ENCODE peak calls at places on chromosomes 4 and X, in nine cellular contexts. Z is H1; Y is brain microvascular endothelial cell; B is CD8-positive, alpha-beta memory T cell; R is thoracic aorta; D is neuronal stem cell; M is colonic mucosa; P is substantia nigra; G is GM23248. C is an unnamed sample.

GRCh38 chr4:90476586-90476985 is 349.4 kb downstream of the CCSER1 start:
- DNase-seq in Z (no peak), Y (no peak), B (no peak), R (no peak), D (no peak), M (no peak), P (no peak), G (no peak), C (no peak)

GRCh38 chr4:181796502-181796901 is 446.7 kb upstream of the TENM3 start:
- DNase-seq in Z (no peak), Y (peak), B (no peak), R (no peak), D (no peak), M (no peak), P (no peak), G (peak), C (peak)

GRCh38 chrX:65871671-65872311 is 168.1 kb downstream of the VSIG4 start:
- DNase-seq in Z (peak), Y (no peak), B (no peak), R (no peak), D (no peak), M (peak), P (no peak), G (peak), C (peak)

GRCh38 chrX:97517763-97518162 is 634.1 kb downstream of the RPA4 start:
- DNase-seq in Z (no peak), Y (no peak), B (no peak), R (no peak), D (no peak), M (no peak), P (no peak), G (no peak), C (peak)

GRCh38 chrX:14956813-14957212 is 83.6 kb downstream of the MOSPD2 start:
- DNase-seq in Z (no peak), Y (no peak), B (no peak), R (no peak), D (no peak), M (no peak), P (no peak), G (no peak), C (no peak)

GRCh38 chr4:654871-655734 is 19.0 kb downstream of the ATP5ME start:
- DNase-seq in Z (no peak), Y (no peak), B (no peak), R (no peak), D (no peak), M (no peak), P (peak), G (no peak), C (no peak)

GRCh38 chrX:48703642-48704481 is 7.3 kb downstream of the SUV39H1 start:
- DNase-seq in Z (no peak), Y (no peak), B (no peak), R (no peak), D (no peak), M (peak), P (no peak), G (peak), C (peak)

GRCh38 chrX:117510453-117510852 is 606.2 kb downstream of the KLHL13 start:
- DNase-seq in Z (no peak), Y (no peak), B (no peak), R (no peak), D (no peak), M (no peak), P (no peak), G (no peak), C (peak)

GRCh38 chr4:125085-125820 is 952 bp downstream of the ZNF718 start:
- DNase-seq in Z (peak), Y (peak), B (no peak), R (no peak), D (peak), M (peak), P (no peak), G (peak), C (peak)

GRCh38 chr4:152729466-152729865 is 49.7 kb upstream of the TMEM154 start:
- DNase-seq in Z (no peak), Y (no peak), B (no peak), R (no peak), D (no peak), M (no peak), P (no peak), G (peak), C (peak)

GRCh38 chr4:6463311-6464289 is 8.8 kb downstream of the PPP2R2C start:
- DNase-seq in Z (peak), Y (no peak), B (no peak), R (no peak), D (no peak), M (no peak), P (peak), G (no peak), C (no peak)

GRCh38 chrX:46863072-46863471 is 26.2 kb downstream of the RP2 start:
- DNase-seq in Z (no peak), Y (no peak), B (no peak), R (no peak), D (no peak), M (no peak), P (no peak), G (no peak), C (no peak)

GRCh38 chr4:144504853-144505252 is 141.1 kb upstream of the HHIP start:
- DNase-seq in Z (no peak), Y (no peak), B (no peak), R (no peak), D (no peak), M (no peak), P (no peak), G (no peak), C (no peak)

GRCh38 chrX:38929966-38930421 is 128.7 kb downstream of the MID1IP1 start:
- DNase-seq in Z (no peak), Y (peak), B (no peak), R (peak), D (no peak), M (no peak), P (no peak), G (peak), C (no peak)

GRCh38 chrX:72142931-72143709 is 11.4 kb upstream of the RTL5 start:
- DNase-seq in Z (no peak), Y (no peak), B (no peak), R (no peak), D (no peak), M (no peak), P (no peak), G (no peak), C (no peak)

GRCh38 chr4:106021737-106022410 is 126.6 kb downstream of the NPNT start:
- DNase-seq in Z (no peak), Y (no peak), B (no peak), R (no peak), D (no peak), M (no peak), P (no peak), G (no peak), C (no peak)

GRCh38 chrX:101291204-101291603 is at the start of gene TAF7L:
- DNase-seq in Z (no peak), Y (no peak), B (no peak), R (no peak), D (no peak), M (no peak), P (no peak), G (peak), C (no peak)

GRCh38 chr4:2256781-2257191 is 5.1 kb downstream of the MXD4 start:
- DNase-seq in Z (peak), Y (no peak), B (no peak), R (peak), D (no peak), M (peak), P (no peak), G (no peak), C (no peak)

GRCh38 chr4:86960557-86960959 is 25.7 kb downstream of the AFF1 start:
- DNase-seq in Z (no peak), Y (no peak), B (no peak), R (no peak), D (peak), M (no peak), P (no peak), G (peak), C (no peak)

GRCh38 chrX:47169726-47170515 is 23.7 kb upstream of the UBA1 start:
- DNase-seq in Z (no peak), Y (no peak), B (no peak), R (no peak), D (no peak), M (no peak), P (no peak), G (peak), C (no peak)

GRCh38 chrX:122188751-122189150 is 995.3 kb upstream of the GRIA3 start:
- DNase-seq in Z (no peak), Y (no peak), B (no peak), R (no peak), D (no peak), M (no peak), P (no peak), G (peak), C (peak)

GRCh38 chrX:69100478-69100877 is 64.8 kb downstream of the PJA1 start:
- DNase-seq in Z (no peak), Y (no peak), B (no peak), R (no peak), D (no peak), M (no peak), P (no peak), G (no peak), C (no peak)

DNA sequence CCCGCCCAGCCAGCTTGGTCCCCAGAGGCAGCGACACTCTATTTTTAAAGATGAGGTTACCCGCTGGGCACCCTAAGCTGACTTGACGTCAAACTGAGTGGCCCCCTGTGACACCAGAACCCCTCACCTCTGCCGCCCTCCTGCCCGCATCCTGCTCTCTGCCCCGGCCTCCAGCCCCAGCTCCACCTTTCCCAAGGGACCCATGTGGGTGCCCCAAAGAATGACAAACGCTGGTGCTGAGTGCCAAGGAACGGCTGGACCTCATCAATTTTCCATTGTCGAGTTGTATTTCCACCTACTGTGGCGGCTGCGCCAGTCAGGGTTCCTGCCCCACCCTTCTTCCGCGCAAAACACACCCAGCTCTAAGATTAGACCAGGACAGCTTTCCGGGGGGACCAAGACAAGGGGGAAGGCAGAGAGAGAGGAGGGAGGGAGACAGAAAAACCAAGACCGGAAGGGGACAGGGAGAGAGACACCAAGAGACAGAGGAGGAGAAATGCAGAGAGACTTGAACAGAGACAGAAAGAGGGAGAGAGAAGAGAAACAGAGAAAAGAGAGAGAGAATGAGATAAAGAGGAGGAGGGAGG is 2.0 kb downstream of the PRKX start:
- DNase-seq in Z (no peak), Y (no peak), B (peak), R (no peak), D (no peak), M (peak), P (no peak), G (no peak), C (no peak)
- H3K27ac ChIP-seq in Z (no peak), Y (no peak), B (peak), R (no peak), D (no peak), M (peak), P (peak), G (no peak), C (peak)

GRCh38 chr4:83320548-83320947 is 14.1 kb downstream of the HPSE start:
- DNase-seq in Z (no peak), Y (peak), B (no peak), R (peak), D (no peak), M (peak), P (peak), G (peak), C (peak)

DNA sequence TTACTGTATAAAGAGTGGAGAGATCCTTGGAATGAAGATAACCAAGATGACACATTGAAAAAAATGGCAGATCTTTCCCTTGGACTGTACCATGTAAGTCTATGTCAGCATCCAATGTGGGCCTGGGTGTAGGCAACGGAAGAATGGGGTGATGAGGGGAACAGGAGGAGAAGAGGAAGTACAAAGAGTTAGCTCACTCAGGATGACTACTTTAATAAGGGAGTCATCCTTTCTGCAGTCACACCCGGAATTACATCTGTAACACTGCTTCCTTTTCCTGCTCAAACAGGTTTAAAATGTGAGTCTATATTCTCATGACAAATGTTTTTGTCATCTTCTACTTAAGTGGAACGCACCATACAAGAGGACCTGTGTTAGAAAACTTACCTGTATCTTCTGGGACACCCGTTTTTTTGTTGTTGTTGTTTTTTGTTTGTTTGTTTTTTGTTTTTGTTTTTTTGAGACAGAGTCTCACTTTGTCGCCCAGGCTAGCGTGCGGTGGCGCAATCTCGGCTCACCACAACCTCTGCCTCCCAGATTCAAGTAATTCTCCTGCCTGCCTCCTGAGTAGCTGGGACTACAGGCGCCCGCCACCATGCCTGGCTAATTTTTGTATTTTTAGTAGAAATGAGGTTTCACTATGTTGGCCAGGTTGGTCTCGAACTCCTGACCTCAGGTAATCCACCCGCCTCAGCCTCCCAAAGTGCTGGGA is 18.0 kb downstream of the HPSE start:
- DNase-seq in Z (no peak), Y (no peak), B (no peak), R (no peak), D (no peak), M (no peak), P (no peak), G (peak), C (peak)
- H3K27ac ChIP-seq in Z (no peak), Y (no peak), B (no peak), R (no peak), D (no peak), M (no peak), P (no peak), G (no peak), C (peak)

GRCh38 chr4:108030332-108030731 is 40.6 kb downstream of the HADH start:
- DNase-seq in Z (no peak), Y (peak), B (peak), R (no peak), D (peak), M (peak), P (peak), G (peak), C (no peak)
- H3K27ac ChIP-seq in Z (no peak), Y (no peak), B (no peak), R (no peak), D (no peak), M (no peak), P (no peak), G (no peak), C (no peak)

GRCh38 chrX:104112326-104112951 is at the start of gene ZCCHC18:
- DNase-seq in Z (peak), Y (peak), B (peak), R (no peak), D (peak), M (peak), P (peak), G (peak), C (peak)
- H3K27ac ChIP-seq in Z (no peak), Y (peak), B (peak), R (peak), D (peak), M (peak), P (no peak), G (no peak), C (no peak)

GRCh38 chr4:108446554-108446953 is 173.8 kb upstream of the RPL34 start:
- DNase-seq in Z (no peak), Y (no peak), B (no peak), R (no peak), D (no peak), M (peak), P (no peak), G (no peak), C (no peak)

GRCh38 chr4:108454227-108454626 is 166.1 kb upstream of the RPL34 start:
- DNase-seq in Z (no peak), Y (no peak), B (no peak), R (no peak), D (no peak), M (no peak), P (no peak), G (no peak), C (no peak)

GRCh38 chr4:108450236-108450898 is 170.0 kb upstream of the RPL34 start:
- DNase-seq in Z (no peak), Y (no peak), B (no peak), R (no peak), D (no peak), M (no peak), P (no peak), G (no peak), C (no peak)

GRCh38 chr4:108453366-108453765 is 167.0 kb upstream of the RPL34 start:
- DNase-seq in Z (no peak), Y (no peak), B (no peak), R (no peak), D (no peak), M (no peak), P (no peak), G (no peak), C (no peak)

GRCh38 chr4:108449139-108449538 is 171.2 kb upstream of the RPL34 start:
- DNase-seq in Z (no peak), Y (no peak), B (no peak), R (no peak), D (no peak), M (no peak), P (no peak), G (no peak), C (no peak)
- H3K27ac ChIP-seq in Z (no peak), Y (no peak), B (no peak), R (no peak), D (no peak), M (no peak), P (no peak), G (no peak), C (no peak)

GRCh38 chrX:10166731-10167149 is 10.0 kb downstream of the CLCN4 start:
- DNase-seq in Z (no peak), Y (no peak), B (no peak), R (no peak), D (no peak), M (no peak), P (peak), G (no peak), C (no peak)

GRCh38 chrX:10164879-10165278 is 8.1 kb downstream of the CLCN4 start:
- DNase-seq in Z (no peak), Y (no peak), B (no peak), R (no peak), D (no peak), M (no peak), P (no peak), G (no peak), C (no peak)

GRCh38 chrX:10165580-10166247 is 8.9 kb downstream of the CLCN4 start:
- DNase-seq in Z (no peak), Y (no peak), B (no peak), R (no peak), D (no peak), M (no peak), P (no peak), G (no peak), C (no peak)

GRCh38 chrX:10167573-10167972 is 10.8 kb downstream of the CLCN4 start:
- DNase-seq in Z (no peak), Y (no peak), B (no peak), R (no peak), D (no peak), M (no peak), P (no peak), G (no peak), C (no peak)

GRCh38 chrX:10166248-10166716 is 9.5 kb downstream of the CLCN4 start:
- DNase-seq in Z (no peak), Y (no peak), B (no peak), R (no peak), D (no peak), M (no peak), P (no peak), G (no peak), C (no peak)
- H3K27ac ChIP-seq in Z (no peak), Y (no peak), B (no peak), R (no peak), D (no peak), M (no peak), P (peak), G (no peak), C (no peak)

DNA sequence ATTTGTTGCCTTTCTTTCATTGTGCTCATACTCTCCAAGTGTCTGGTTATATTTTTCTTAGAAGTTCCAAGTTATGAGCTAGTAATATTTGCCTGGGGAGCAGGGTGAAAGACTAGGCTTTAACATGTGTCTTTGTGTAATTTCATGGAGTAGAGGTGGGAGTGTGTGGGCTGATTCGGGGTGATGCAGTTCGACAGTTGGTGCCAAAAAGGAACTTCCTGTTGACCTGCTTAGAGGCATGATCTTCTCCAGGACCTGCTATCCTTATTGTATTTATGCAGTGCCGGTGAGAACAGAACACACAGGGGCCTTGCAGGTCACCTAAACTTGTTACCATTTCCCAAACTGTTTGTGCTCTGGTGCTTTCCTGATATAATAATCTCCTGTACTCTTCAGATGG is 21.2 kb downstream of the USP53 start:
- DNase-seq in Z (no peak), Y (no peak), B (no peak), R (no peak), D (no peak), M (no peak), P (no peak), G (peak), C (no peak)
- H3K27ac ChIP-seq in Z (no peak), Y (no peak), B (no peak), R (peak), D (no peak), M (no peak), P (no peak), G (no peak), C (no peak)

GRCh38 chrX:136731798-136732197 is 48.9 kb downstream of the ARHGEF6 start:
- DNase-seq in Z (no peak), Y (no peak), B (no peak), R (no peak), D (no peak), M (no peak), P (no peak), G (no peak), C (no peak)
- H3K27ac ChIP-seq in Z (no peak), Y (no peak), B (no peak), R (no peak), D (no peak), M (no peak), P (no peak), G (no peak), C (no peak)

C was measured in RWPE1.